ENCODE peak calls at places on chromosomes 13 and 19, in five cellular contexts. H, Q, E, U and B are unnamed samples.

GRCh38 chr13:42364613-42365000 is 92.7 kb downstream of the AKAP11 start:
- DNase-seq in E (no peak), Q (no peak), U (peak; percentile 72), H (no peak), B (peak; percentile 42)

GRCh38 chr13:47463726-47464125 is 537.3 kb downstream of the SUCLA2 start:
- DNase-seq in U (peak; percentile 57), E (no peak), Q (peak; percentile 53), H (peak; percentile 69), B (peak; percentile 80)

GRCh38 chr19:10742494-10742893 is 24.6 kb downstream of the DNM2 start:
- DNase-seq in Q (no peak), U (no peak), E (no peak), H (no peak), B (no peak)

GRCh38 chr13:96091164-96091931 is 1.4 kb downstream of the HS6ST3 start:
- DNase-seq in E (peak; percentile 72), H (no peak), U (peak; percentile 46), Q (peak; percentile 64), B (no peak)

GRCh38 chr19:49590971-49591730 is at the start of gene PRR12:
- DNase-seq in U (peak; percentile 85), E (peak; percentile 77), Q (peak; percentile 81), H (peak; percentile 67), B (peak; percentile 84)

GRCh38 chr19:13027557-13027956 is 32.3 kb downstream of the NFIX start:
- DNase-seq in H (no peak), U (no peak), E (no peak), Q (no peak), B (no peak)

GRCh38 chr13:24683833-24684599 is 3.8 kb downstream of the ATP12A start:
- DNase-seq in Q (peak; percentile 86), H (peak; percentile 23), U (peak; percentile 90), E (peak; percentile 88), B (peak; percentile 40)

GRCh38 chr19:45340899-45341453 is 426 bp downstream of the KLC3 start:
- DNase-seq in Q (peak; percentile 51), U (peak; percentile 24), H (peak; percentile 8), E (no peak), B (peak; percentile 29)

GRCh38 chr13:30920162-30920561 is 12.3 kb upstream of the TEX26 start:
- DNase-seq in U (no peak), E (no peak), H (no peak), Q (no peak), B (no peak)

GRCh38 chr13:99271249-99271648 is 13.1 kb upstream of the GPR18 start:
- DNase-seq in U (no peak), H (no peak), E (no peak), Q (no peak), B (no peak)

GRCh38 chr13:106533101-106533939 is 2.1 kb downstream of the EFNB2 start:
- DNase-seq in H (peak; percentile 78), E (peak; percentile 82), U (peak; percentile 87), Q (peak; percentile 79), B (peak; percentile 83)

GRCh38 chr19:17423429-17424208 is 3.8 kb downstream of the MVB12A start:
- DNase-seq in H (no peak), E (no peak), U (no peak), Q (no peak), B (no peak)

GRCh38 chr19:10260141-10260584 is 8.1 kb downstream of the MRPL4 start:
- DNase-seq in Q (no peak), U (no peak), H (no peak), E (no peak), B (no peak)

GRCh38 chr13:113499936-113500335 is 9.4 kb upstream of the DCUN1D2 start:
- DNase-seq in U (no peak), H (peak; percentile 82), Q (no peak), E (no peak), B (peak; percentile 9)

GRCh38 chr19:53659292-53659691 is 27.5 kb downstream of the DPRX start:
- DNase-seq in E (peak; percentile 59), H (no peak), Q (peak; percentile 78), U (peak; percentile 93), B (no peak)

GRCh38 chr13:45749026-45749759 is 47.1 kb downstream of the CBY2 start:
- DNase-seq in E (no peak), H (no peak), U (peak; percentile 88), Q (no peak), B (no peak)

DNA sequence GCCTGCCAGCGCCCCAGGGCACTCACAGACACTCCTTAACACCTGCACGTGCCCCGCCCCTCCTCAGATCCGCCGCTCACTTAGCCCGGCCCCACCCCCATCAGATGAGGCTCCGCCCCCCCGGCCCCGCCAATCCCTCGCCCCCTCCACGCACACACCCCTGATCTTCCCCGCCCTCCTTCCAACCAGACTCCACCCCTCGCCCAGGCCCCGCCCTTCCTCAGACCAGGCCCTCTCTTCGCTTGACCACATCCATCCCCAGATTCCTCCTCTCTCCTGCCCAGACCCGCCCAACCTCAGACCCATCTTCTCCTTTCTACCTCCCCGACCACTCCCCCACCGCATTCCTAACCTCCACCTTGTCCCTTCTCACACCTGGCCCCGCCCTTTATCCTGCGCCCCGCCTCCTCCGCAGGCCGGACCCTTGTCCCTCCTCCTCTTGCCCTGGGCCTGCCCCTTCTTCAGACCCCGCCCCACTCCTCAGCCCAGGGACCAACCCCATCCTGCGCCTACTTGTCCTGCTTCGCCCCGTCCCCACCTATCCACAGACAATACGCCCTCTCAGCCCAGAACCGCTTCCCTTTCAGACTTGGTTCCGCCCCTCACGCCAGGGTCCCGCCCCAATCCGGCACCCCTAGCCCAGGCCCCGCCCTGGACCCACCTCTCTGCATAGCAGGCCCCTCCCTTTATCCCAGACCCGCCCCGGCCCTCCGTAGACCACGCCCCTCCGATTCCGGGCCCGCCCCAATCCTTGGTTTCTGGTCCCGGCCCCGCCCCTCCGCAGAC is 452 bp upstream of the KLHL26 start:
- DNase-seq in U (peak; percentile 99), Q (peak; percentile 98), E (peak; percentile 100), H (peak; percentile 93), B (peak; percentile 98)
- H3K23ac ChIP-seq in U (no peak overlapping the region), Q (no peak overlapping the region), E (no peak overlapping the region), H (no peak overlapping the region), B (no peak overlapping the region)

GRCh38 chr13:33392794-33393371 is 107.3 kb upstream of the STARD13 start:
- DNase-seq in E (no peak), U (no peak), Q (no peak), H (no peak), B (no peak)
- H4K8ac ChIP-seq in E (no peak overlapping the region), U (no peak overlapping the region), Q (no peak overlapping the region), H (no peak overlapping the region), B (no peak overlapping the region)

GRCh38 chr19:29567366-29567915 is 38.6 kb upstream of the POP4 start:
- DNase-seq in U (no peak), H (no peak), E (no peak), Q (no peak), B (no peak)
- H3K23ac ChIP-seq in U (no peak overlapping the region), H (no peak overlapping the region), E (no peak overlapping the region), Q (no peak overlapping the region), B (no peak overlapping the region)

GRCh38 chr19:18503971-18504885 is 17.6 kb downstream of the ELL start:
- DNase-seq in Q (no peak), E (no peak), U (no peak), H (no peak), B (no peak)
- H4K8ac ChIP-seq in Q (no peak overlapping the region), E (no peak overlapping the region), U (no peak overlapping the region), H (no peak overlapping the region), B (no peak overlapping the region)

DNA sequence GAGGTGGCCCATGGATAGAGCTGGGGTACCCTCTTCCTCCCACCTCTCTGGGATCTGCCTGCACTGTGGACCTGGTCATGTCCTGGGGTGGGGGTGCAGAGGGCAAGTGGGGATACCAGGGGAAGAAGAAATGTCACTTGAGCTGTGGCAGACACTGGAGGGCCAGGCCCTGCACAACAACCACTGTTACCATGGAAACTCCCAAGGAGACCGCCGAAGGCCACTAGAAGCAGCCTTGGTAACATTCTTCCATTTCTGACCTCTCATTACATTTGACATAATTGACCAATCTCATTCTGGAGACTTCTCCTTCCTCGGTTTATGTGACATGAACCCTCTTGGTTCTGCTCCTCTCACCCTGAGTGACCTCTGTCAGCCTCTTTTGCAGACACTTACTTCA is 179.9 kb upstream of the SERP2 start:
- DNase-seq in H (no peak), Q (no peak), E (no peak), U (no peak), B (no peak)
- H3K23ac ChIP-seq in H (no peak overlapping the region), Q (no peak overlapping the region), E (no peak overlapping the region), U (no peak overlapping the region), B (no peak overlapping the region)